ENCODE peak calls at places on chromosomes 11 and 22, in six cellular contexts. One of them, this sample, is unnamed.

GRCh38 chr11:121291896-121292502 is 572 bp upstream of the SC5D start:
- DNase-seq in neural progenitor cell: no peak
- DNase-seq in psoas muscle: no peak
- DNase-seq in fibroblast of the aortic adventitia: peak
- DNase-seq in brain microvascular endothelial cell: no peak
- DNase-seq in CD8-positive, alpha-beta T cell: no peak
- DNase-seq in this sample: no peak

GRCh38 chr11:7495997-7496545 is 10.8 kb downstream of the OLFML1 start:
- DNase-seq in neural progenitor cell: no peak
- DNase-seq in psoas muscle: no peak
- DNase-seq in fibroblast of the aortic adventitia: no peak
- DNase-seq in brain microvascular endothelial cell: no peak
- DNase-seq in CD8-positive, alpha-beta T cell: no peak
- DNase-seq in this sample: peak

GRCh38 chr11:12249590-12250260 is 127.6 kb upstream of the PARVA start:
- DNase-seq in neural progenitor cell: no peak
- DNase-seq in psoas muscle: no peak
- DNase-seq in fibroblast of the aortic adventitia: no peak
- DNase-seq in brain microvascular endothelial cell: no peak
- DNase-seq in CD8-positive, alpha-beta T cell: no peak
- DNase-seq in this sample: no peak

GRCh38 chr11:118144301-118144701 is 8.3 kb downstream of the SCN4B start:
- DNase-seq in neural progenitor cell: no peak
- DNase-seq in psoas muscle: peak
- DNase-seq in fibroblast of the aortic adventitia: no peak
- DNase-seq in brain microvascular endothelial cell: no peak
- DNase-seq in CD8-positive, alpha-beta T cell: no peak
- DNase-seq in this sample: no peak

GRCh38 chr11:71338806-71339177 is 86.4 kb upstream of the SHANK2 start:
- DNase-seq in neural progenitor cell: no peak
- DNase-seq in psoas muscle: no peak
- DNase-seq in fibroblast of the aortic adventitia: no peak
- DNase-seq in brain microvascular endothelial cell: no peak
- DNase-seq in CD8-positive, alpha-beta T cell: no peak
- DNase-seq in this sample: no peak

GRCh38 chr22:38843201-38843715 is 570 bp downstream of the NPTXR start:
- DNase-seq in neural progenitor cell: peak
- DNase-seq in psoas muscle: peak
- DNase-seq in fibroblast of the aortic adventitia: peak
- DNase-seq in brain microvascular endothelial cell: peak
- DNase-seq in CD8-positive, alpha-beta T cell: peak
- DNase-seq in this sample: peak

GRCh38 chr11:66388746-66389386 is 17.3 kb upstream of the SLC29A2 start:
- DNase-seq in neural progenitor cell: peak
- DNase-seq in psoas muscle: peak
- DNase-seq in fibroblast of the aortic adventitia: peak
- DNase-seq in brain microvascular endothelial cell: peak
- DNase-seq in CD8-positive, alpha-beta T cell: peak
- DNase-seq in this sample: peak

GRCh38 chr22:49838771-49839717 is 11.4 kb upstream of the BRD1 start:
- DNase-seq in neural progenitor cell: peak
- DNase-seq in psoas muscle: peak
- DNase-seq in fibroblast of the aortic adventitia: no peak
- DNase-seq in brain microvascular endothelial cell: no peak
- DNase-seq in CD8-positive, alpha-beta T cell: peak
- DNase-seq in this sample: peak

GRCh38 chr11:69162505-69162904 is 6.8 kb downstream of the SMIM38 start:
- DNase-seq in neural progenitor cell: no peak
- DNase-seq in psoas muscle: no peak
- DNase-seq in fibroblast of the aortic adventitia: no peak
- DNase-seq in brain microvascular endothelial cell: no peak
- DNase-seq in CD8-positive, alpha-beta T cell: no peak
- DNase-seq in this sample: no peak

GRCh38 chr11:16678466-16679116 is 59.9 kb upstream of the C11orf58 start:
- DNase-seq in neural progenitor cell: no peak
- DNase-seq in psoas muscle: no peak
- DNase-seq in fibroblast of the aortic adventitia: no peak
- DNase-seq in brain microvascular endothelial cell: no peak
- DNase-seq in CD8-positive, alpha-beta T cell: no peak
- DNase-seq in this sample: no peak

GRCh38 chr22:25759825-25760231 is 17.8 kb downstream of the MYO18B start:
- DNase-seq in neural progenitor cell: no peak
- DNase-seq in psoas muscle: peak
- DNase-seq in fibroblast of the aortic adventitia: peak
- DNase-seq in brain microvascular endothelial cell: peak
- DNase-seq in CD8-positive, alpha-beta T cell: no peak
- DNase-seq in this sample: no peak

GRCh38 chr22:40235418-40235817 is 57.7 kb downstream of the TNRC6B start:
- DNase-seq in neural progenitor cell: no peak
- DNase-seq in psoas muscle: no peak
- DNase-seq in fibroblast of the aortic adventitia: no peak
- DNase-seq in brain microvascular endothelial cell: no peak
- DNase-seq in CD8-positive, alpha-beta T cell: no peak
- DNase-seq in this sample: no peak

GRCh38 chr11:27795955-27796861 is 96.0 kb upstream of the BDNF start:
- DNase-seq in neural progenitor cell: peak
- DNase-seq in psoas muscle: no peak
- DNase-seq in fibroblast of the aortic adventitia: no peak
- DNase-seq in brain microvascular endothelial cell: no peak
- DNase-seq in CD8-positive, alpha-beta T cell: no peak
- DNase-seq in this sample: no peak

GRCh38 chr11:109788969-109789490 is 304.2 kb upstream of the ZC3H12C start:
- DNase-seq in neural progenitor cell: no peak
- DNase-seq in psoas muscle: no peak
- DNase-seq in fibroblast of the aortic adventitia: no peak
- DNase-seq in brain microvascular endothelial cell: no peak
- DNase-seq in CD8-positive, alpha-beta T cell: no peak
- DNase-seq in this sample: no peak

GRCh38 chr22:40182231-40182835 is 4.6 kb downstream of the TNRC6B start:
- DNase-seq in neural progenitor cell: no peak
- DNase-seq in psoas muscle: no peak
- DNase-seq in fibroblast of the aortic adventitia: peak
- DNase-seq in brain microvascular endothelial cell: no peak
- DNase-seq in CD8-positive, alpha-beta T cell: no peak
- DNase-seq in this sample: no peak

GRCh38 chr11:118705111-118705741 is 25.8 kb upstream of the TREH start:
- DNase-seq in neural progenitor cell: peak
- DNase-seq in psoas muscle: no peak
- DNase-seq in fibroblast of the aortic adventitia: no peak
- DNase-seq in brain microvascular endothelial cell: no peak
- DNase-seq in CD8-positive, alpha-beta T cell: peak
- DNase-seq in this sample: no peak

GRCh38 chr22:25824828-25825474 is 83.0 kb downstream of the MYO18B start:
- DNase-seq in neural progenitor cell: peak
- DNase-seq in psoas muscle: no peak
- DNase-seq in fibroblast of the aortic adventitia: no peak
- DNase-seq in brain microvascular endothelial cell: no peak
- DNase-seq in CD8-positive, alpha-beta T cell: no peak
- DNase-seq in this sample: no peak

GRCh38 chr11:36363361-36364272 is 67.5 kb downstream of the PRR5L start:
- DNase-seq in neural progenitor cell: peak
- DNase-seq in psoas muscle: no peak
- DNase-seq in fibroblast of the aortic adventitia: no peak
- DNase-seq in brain microvascular endothelial cell: no peak
- DNase-seq in CD8-positive, alpha-beta T cell: no peak
- DNase-seq in this sample: no peak

GRCh38 chr11:67408437-67409200 is 4.7 kb downstream of the TBC1D10C start:
- DNase-seq in neural progenitor cell: no peak
- DNase-seq in psoas muscle: no peak
- DNase-seq in fibroblast of the aortic adventitia: no peak
- DNase-seq in brain microvascular endothelial cell: no peak
- DNase-seq in CD8-positive, alpha-beta T cell: no peak
- DNase-seq in this sample: no peak

GRCh38 chr22:27238935-27239510 is 562.5 kb downstream of the MN1 start:
- DNase-seq in neural progenitor cell: no peak
- DNase-seq in psoas muscle: peak
- DNase-seq in fibroblast of the aortic adventitia: peak
- DNase-seq in brain microvascular endothelial cell: peak
- DNase-seq in CD8-positive, alpha-beta T cell: no peak
- DNase-seq in this sample: no peak

GRCh38 chr11:35466058-35466457 is 46.7 kb upstream of the SLC1A2 start:
- DNase-seq in neural progenitor cell: no peak
- DNase-seq in psoas muscle: no peak
- DNase-seq in fibroblast of the aortic adventitia: no peak
- DNase-seq in brain microvascular endothelial cell: no peak
- DNase-seq in CD8-positive, alpha-beta T cell: no peak
- DNase-seq in this sample: no peak

GRCh38 chr11:66277475-66278391 is at the start of gene CNIH2:
- DNase-seq in neural progenitor cell: peak
- DNase-seq in psoas muscle: peak
- DNase-seq in fibroblast of the aortic adventitia: no peak
- DNase-seq in brain microvascular endothelial cell: no peak
- DNase-seq in CD8-positive, alpha-beta T cell: peak
- DNase-seq in this sample: peak

GRCh38 chr11:131737357-131737756 is 366.9 kb downstream of the NTM start:
- DNase-seq in neural progenitor cell: no peak
- DNase-seq in psoas muscle: no peak
- DNase-seq in fibroblast of the aortic adventitia: peak
- DNase-seq in brain microvascular endothelial cell: no peak
- DNase-seq in CD8-positive, alpha-beta T cell: no peak
- DNase-seq in this sample: no peak
- TF ChIP-seq CTCF in neural progenitor cell: no peak
- TF ChIP-seq CTCF in psoas muscle: no peak
- TF ChIP-seq CTCF in fibroblast of the aortic adventitia: peak
- TF ChIP-seq CTCF in brain microvascular endothelial cell: peak
- TF ChIP-seq CTCF in CD8-positive, alpha-beta T cell: no peak
- TF ChIP-seq CTCF in this sample: no peak

GRCh38 chr22:35177811-35178210 is 79.5 kb upstream of the HMGXB4 start:
- DNase-seq in neural progenitor cell: peak
- DNase-seq in psoas muscle: no peak
- DNase-seq in fibroblast of the aortic adventitia: no peak
- DNase-seq in brain microvascular endothelial cell: no peak
- DNase-seq in CD8-positive, alpha-beta T cell: no peak
- DNase-seq in this sample: no peak
- TF ChIP-seq CTCF in neural progenitor cell: peak
- TF ChIP-seq CTCF in psoas muscle: no peak
- TF ChIP-seq CTCF in fibroblast of the aortic adventitia: no peak
- TF ChIP-seq CTCF in brain microvascular endothelial cell: no peak
- TF ChIP-seq CTCF in CD8-positive, alpha-beta T cell: no peak
- TF ChIP-seq CTCF in this sample: no peak

DNA sequence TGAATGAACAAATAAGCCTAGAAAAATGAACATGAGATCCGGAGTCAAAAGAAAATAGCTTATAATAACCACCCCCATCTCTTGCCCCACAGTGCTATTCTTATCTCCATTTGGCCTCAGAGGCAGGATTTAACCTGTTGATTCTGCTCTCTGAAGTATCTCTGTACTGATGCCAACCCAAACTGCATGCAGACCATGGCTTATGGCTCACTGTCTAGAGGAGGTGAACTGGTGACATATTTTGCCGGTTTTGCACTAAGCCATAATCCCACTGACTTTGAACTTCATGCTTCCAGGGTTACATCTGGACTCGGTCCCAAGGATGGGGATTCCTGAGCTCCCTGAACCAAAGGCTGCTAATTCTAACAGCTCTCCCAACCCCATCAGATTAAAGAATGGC is 397.1 kb downstream of the TENM4 start:
- DNase-seq in neural progenitor cell: no peak
- DNase-seq in psoas muscle: no peak
- DNase-seq in fibroblast of the aortic adventitia: peak
- DNase-seq in brain microvascular endothelial cell: no peak
- DNase-seq in CD8-positive, alpha-beta T cell: no peak
- DNase-seq in this sample: no peak
- TF ChIP-seq CTCF in neural progenitor cell: no peak
- TF ChIP-seq CTCF in psoas muscle: no peak
- TF ChIP-seq CTCF in fibroblast of the aortic adventitia: no peak
- TF ChIP-seq CTCF in brain microvascular endothelial cell: no peak
- TF ChIP-seq CTCF in CD8-positive, alpha-beta T cell: no peak
- TF ChIP-seq CTCF in this sample: no peak

DNA sequence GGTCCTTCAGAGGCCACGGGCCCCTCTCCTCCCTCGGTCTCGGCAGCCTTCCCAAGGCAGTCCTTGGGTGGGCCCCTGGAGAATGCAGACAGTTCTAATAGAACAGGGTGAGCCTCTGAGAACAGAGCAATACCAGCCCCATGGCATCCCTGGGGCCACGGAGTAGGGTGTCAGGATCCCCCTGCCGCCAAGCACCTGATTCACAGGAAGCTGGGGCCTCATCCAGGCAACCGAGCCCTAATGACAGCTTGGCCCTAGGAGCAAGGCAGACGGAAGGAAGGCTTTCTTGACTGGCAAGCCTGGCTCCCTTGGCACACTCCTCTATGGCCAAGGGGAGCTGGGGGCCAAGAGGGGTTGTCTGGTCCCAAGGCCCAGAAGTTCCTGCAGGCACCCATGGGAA is 15.2 kb downstream of the TXN2 start:
- DNase-seq in neural progenitor cell: no peak
- DNase-seq in psoas muscle: peak
- DNase-seq in fibroblast of the aortic adventitia: no peak
- DNase-seq in brain microvascular endothelial cell: no peak
- DNase-seq in CD8-positive, alpha-beta T cell: no peak
- DNase-seq in this sample: no peak
- TF ChIP-seq CTCF in neural progenitor cell: no peak
- TF ChIP-seq CTCF in psoas muscle: no peak
- TF ChIP-seq CTCF in fibroblast of the aortic adventitia: no peak
- TF ChIP-seq CTCF in brain microvascular endothelial cell: no peak
- TF ChIP-seq CTCF in CD8-positive, alpha-beta T cell: no peak
- TF ChIP-seq CTCF in this sample: no peak

DNA sequence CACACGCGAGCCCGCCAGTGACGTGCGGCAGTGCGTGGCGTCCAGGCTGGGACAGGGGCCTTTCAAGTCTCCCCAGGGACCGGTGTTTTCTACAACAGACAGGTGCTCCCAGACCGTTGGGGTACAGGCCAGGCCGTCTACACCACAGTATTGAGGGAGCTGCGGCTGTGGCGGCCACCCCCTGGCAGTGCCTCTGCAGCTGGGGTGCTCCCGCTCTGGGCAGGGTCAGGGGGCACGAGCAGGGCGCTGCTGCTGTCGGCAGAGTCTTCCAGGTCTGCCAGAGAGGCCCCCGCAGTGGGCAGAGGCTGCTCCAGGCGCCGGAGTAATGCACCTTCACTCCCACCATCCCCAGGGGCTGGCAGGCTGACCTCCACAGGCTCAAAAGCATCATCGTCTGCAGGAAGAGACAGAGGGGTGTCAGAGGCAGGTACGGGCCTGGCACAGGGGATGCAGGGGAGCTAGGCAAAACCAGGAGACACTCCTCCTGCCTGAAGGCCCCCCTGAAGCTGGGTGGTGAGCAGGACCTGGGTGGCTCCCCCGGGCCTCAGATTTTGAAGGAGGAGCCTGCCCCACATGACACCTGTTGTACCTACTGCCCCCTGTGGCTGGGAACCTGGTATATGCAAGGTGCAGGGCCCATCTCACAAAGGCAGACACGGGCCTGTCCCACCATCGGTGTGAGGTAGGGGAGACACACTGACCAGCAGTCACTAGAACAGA is 83.3 kb downstream of the DGCR2 start:
- DNase-seq in neural progenitor cell: no peak
- DNase-seq in psoas muscle: peak
- DNase-seq in fibroblast of the aortic adventitia: no peak
- DNase-seq in brain microvascular endothelial cell: no peak
- DNase-seq in CD8-positive, alpha-beta T cell: no peak
- DNase-seq in this sample: no peak
- TF ChIP-seq CTCF in neural progenitor cell: no peak
- TF ChIP-seq CTCF in psoas muscle: no peak
- TF ChIP-seq CTCF in fibroblast of the aortic adventitia: no peak
- TF ChIP-seq CTCF in brain microvascular endothelial cell: no peak
- TF ChIP-seq CTCF in CD8-positive, alpha-beta T cell: no peak
- TF ChIP-seq CTCF in this sample: no peak

GRCh38 chr22:30921108-30921507 is 47.5 kb downstream of the MORC2 start:
- DNase-seq in neural progenitor cell: no peak
- DNase-seq in psoas muscle: no peak
- DNase-seq in fibroblast of the aortic adventitia: peak
- DNase-seq in brain microvascular endothelial cell: no peak
- DNase-seq in CD8-positive, alpha-beta T cell: no peak
- DNase-seq in this sample: no peak
- TF ChIP-seq CTCF in neural progenitor cell: no peak
- TF ChIP-seq CTCF in psoas muscle: no peak
- TF ChIP-seq CTCF in fibroblast of the aortic adventitia: no peak
- TF ChIP-seq CTCF in brain microvascular endothelial cell: no peak
- TF ChIP-seq CTCF in CD8-positive, alpha-beta T cell: no peak
- TF ChIP-seq CTCF in this sample: no peak

GRCh38 chr11:706439-706956 is 467 bp downstream of the EPS8L2 start:
- DNase-seq in neural progenitor cell: no peak
- DNase-seq in psoas muscle: no peak
- DNase-seq in fibroblast of the aortic adventitia: peak
- DNase-seq in brain microvascular endothelial cell: no peak
- DNase-seq in CD8-positive, alpha-beta T cell: no peak
- DNase-seq in this sample: no peak
- TF ChIP-seq CTCF in neural progenitor cell: no peak
- TF ChIP-seq CTCF in psoas muscle: no peak
- TF ChIP-seq CTCF in fibroblast of the aortic adventitia: no peak
- TF ChIP-seq CTCF in brain microvascular endothelial cell: no peak
- TF ChIP-seq CTCF in CD8-positive, alpha-beta T cell: no peak
- TF ChIP-seq CTCF in this sample: no peak